ENCODE peak calls at places on chromosomes 7 and 10, in seven cellular contexts. C, S, E, X, F, Q and A are unnamed samples. For H3K4me1, the result is how much of the 10 kb centered on the place peaks cover.

GRCh38 chr10:5588080-5588453 is 63.3 kb downstream of the CALML3 start:
- DNase-seq in F (no peak), E (no peak), X (no peak), C (peak), Q (no peak), S (no peak), A (no peak)

GRCh38 chr10:128084991-128085390 is 41.2 kb downstream of the MKI67 start:
- DNase-seq in S (no peak), X (no peak), Q (no peak), E (peak), F (no peak), C (no peak), A (no peak)

GRCh38 chr7:29808075-29808786 is 1.9 kb downstream of the WIPF3 start:
- DNase-seq in C (no peak), E (no peak), Q (no peak), F (peak), X (no peak), S (no peak), A (no peak)

GRCh38 chr10:28533571-28534304 is 820 bp downstream of the WAC start:
- DNase-seq in Q (no peak), X (peak), E (peak), F (peak), S (no peak), C (peak), A (peak)

GRCh38 chr10:125104559-125104958 is 55.8 kb downstream of the CTBP2 start:
- DNase-seq in C (no peak), F (no peak), Q (no peak), E (no peak), X (no peak), S (no peak), A (no peak)

GRCh38 chr10:5975641-5976473 is 1.5 kb downstream of the IL15RA start:
- DNase-seq in E (no peak), S (no peak), Q (no peak), F (peak), C (no peak), X (peak), A (peak)

GRCh38 chr7:29190349-29191045 is 4.1 kb upstream of the CHN2 start:
- DNase-seq in S (no peak), Q (no peak), E (no peak), F (peak), C (no peak), X (no peak), A (no peak)

GRCh38 chr10:102629661-102630614 is 14.3 kb upstream of the TRIM8 start:
- DNase-seq in X (no peak), Q (peak), E (no peak), S (no peak), F (no peak), C (peak), A (no peak)

GRCh38 chr7:892648-893593 is 16.6 kb downstream of the GET4 start:
- DNase-seq in E (no peak), C (peak), X (no peak), S (no peak), F (no peak), Q (no peak), A (no peak)

GRCh38 chr10:31000071-31000787 is 31.4 kb downstream of the ZNF438 start:
- DNase-seq in C (no peak), X (no peak), Q (no peak), F (no peak), E (no peak), S (no peak), A (no peak)

GRCh38 chr10:113252650-113253560 is 299.9 kb upstream of the HABP2 start:
- DNase-seq in S (no peak), F (no peak), X (no peak), E (no peak), C (no peak), Q (no peak), A (no peak)

GRCh38 chr10:6035101-6035834 is 26.9 kb downstream of the IL2RA start:
- DNase-seq in S (no peak), E (peak), Q (no peak), X (no peak), F (peak), C (no peak), A (no peak)

GRCh38 chr7:23811540-23811939 is 101.5 kb downstream of the STK31 start:
- DNase-seq in Q (no peak), F (no peak), X (peak), C (no peak), S (no peak), E (no peak), A (no peak)

GRCh38 chr10:1522237-1522636 is 215.1 kb downstream of the ADARB2 start:
- DNase-seq in F (no peak), S (no peak), E (no peak), C (no peak), Q (no peak), X (no peak), A (no peak)

GRCh38 chr7:22480523-22481075 is 19.4 kb downstream of the STEAP1B start:
- DNase-seq in Q (no peak), X (no peak), S (no peak), F (no peak), E (no peak), C (no peak), A (no peak)

GRCh38 chr7:44408596-44408995 is 81.9 kb downstream of the NUDCD3 start:
- DNase-seq in X (no peak), E (no peak), Q (peak), F (no peak), C (no peak), S (no peak), A (no peak)

GRCh38 chr7:151062111-151062398 is 2.7 kb downstream of the SLC4A2 start:
- DNase-seq in F (no peak), X (no peak), C (no peak), Q (no peak), S (no peak), E (no peak), A (no peak)

GRCh38 chr7:151061241-151062110 is 2.1 kb downstream of the SLC4A2 start:
- DNase-seq in S (no peak), E (no peak), X (peak), C (no peak), Q (no peak), F (no peak), A (no peak)

GRCh38 chr7:151059362-151060112 is at the start of gene SLC4A2:
- DNase-seq in C (peak), X (peak), E (peak), F (peak), S (no peak), Q (no peak), A (peak)

GRCh38 chr7:151060113-151060415 is 675 bp downstream of the SLC4A2 start:
- DNase-seq in Q (no peak), F (no peak), X (no peak), C (no peak), E (no peak), S (no peak), A (no peak)

GRCh38 chr7:151060416-151061234 is 1.2 kb downstream of the SLC4A2 start:
- DNase-seq in F (no peak), X (peak), E (no peak), S (no peak), Q (no peak), C (no peak), A (peak)
- TF ChIP-seq POLR2AphosphoS5 in F (peak), X (no peak), E (no peak), S (peak), Q (no peak), C (no peak), A (no peak)

GRCh38 chr10:80414126-80414898 is 6.0 kb downstream of the PRXL2A start:
- DNase-seq in Q (no peak), C (no peak), S (no peak), X (peak), F (no peak), E (no peak), A (peak)
- H3K4me3 ChIP-seq in Q (no peak), C (no peak), S (no peak), X (no peak), F (no peak), E (peak), A (no peak)

GRCh38 chr7:119514326-119514725 is 758.6 kb upstream of the KCND2 start:
- DNase-seq in F (no peak), C (no peak), E (no peak), Q (no peak), S (no peak), X (no peak), A (no peak)
- H3K4me1 ChIP-seq in F (under half), C (under half), E (under half), Q (under half), S (under half), X (under half), A (under half)

GRCh38 chr7:78019457-78020130 is 221.0 kb downstream of the PHTF2 start:
- DNase-seq in S (no peak), E (peak), X (peak), Q (peak), C (peak), F (peak), A (peak)
- TF ChIP-seq POLR2AphosphoS5 in S (peak), E (peak), X (peak), Q (no peak), C (peak), F (peak), A (peak)